ENCODE peak calls at places on chromosomes 12 and 14, in nine cellular contexts. C, K, R, E, Y, G, N, B and L are unnamed samples.

GRCh38 chr14:89407856-89408255 is 9.2 kb downstream of the FOXN3 start:
- DNase-seq in E (no peak), Y (no peak), B (peak; percentile 61), G (no peak), R (no peak), K (no peak), C (no peak), N (no peak), L (no peak)

GRCh38 chr12:130104596-130105253 is 57.5 kb upstream of the FZD10 start:
- DNase-seq in N (peak; percentile 19), E (no peak), R (peak; percentile 39), B (no peak), C (no peak), K (no peak), G (no peak), Y (no peak), L (peak; percentile 13)

GRCh38 chr14:106652494-106652893 is 1126.1 kb downstream of the TMEM121 start:
- DNase-seq in N (no peak), C (no peak), E (no peak), Y (no peak), G (no peak), B (peak; percentile 61), K (no peak), R (no peak), L (no peak)

GRCh38 chr14:57060276-57060956 is 208.3 kb downstream of the EXOC5 start:
- DNase-seq in Y (peak; percentile 6), C (no peak), N (no peak), B (peak; percentile 79), K (no peak), E (no peak), R (peak; percentile 53), G (peak; percentile 66), L (peak; percentile 65)

GRCh38 chr12:4392223-4392742 is 12.8 kb upstream of the FGF23 start:
- DNase-seq in K (no peak), C (no peak), B (no peak), R (peak; percentile 83), G (no peak), E (no peak), N (no peak), Y (no peak), L (no peak)

GRCh38 chr14:100747021-100747586 is 20.4 kb downstream of the DLK1 start:
- DNase-seq in R (no peak), E (peak; percentile 97), N (no peak), K (no peak), G (no peak), B (no peak), Y (peak; percentile 99), C (no peak), L (no peak)

GRCh38 chr14:50955373-50956043 is 11.2 kb upstream of the PYGL start:
- DNase-seq in B (peak; percentile 46), G (peak; percentile 91), C (peak; percentile 35), N (peak; percentile 79), E (peak; percentile 84), K (peak; percentile 6), R (peak; percentile 20), Y (peak; percentile 98), L (peak; percentile 53)

GRCh38 chr12:109358154-109358869 is 10.6 kb downstream of the MYO1H start:
- DNase-seq in G (no peak), E (no peak), K (no peak), B (peak; percentile 82), Y (peak; percentile 13), C (no peak), R (no peak), N (no peak), L (no peak)

GRCh38 chr12:2052861-2053674 is at the start of gene CACNA1C:
- DNase-seq in B (peak; percentile 26), R (peak; percentile 85), E (no peak), N (peak; percentile 71), K (peak; percentile 23), G (no peak), Y (peak; percentile 57), C (peak; percentile 40), L (peak; percentile 64)